ENCODE peak calls at places on chromosomes 6 and 20, in seven cellular contexts. E is heart right ventricle; V is pancreas; D is CD4-positive, CD25-positive, alpha-beta regulatory T cell; O is Peyer's patch; U is prostate gland; B is testis. I is an unnamed sample.
A peak's percentile ranks its signal among the peaks of the same experiment; 100 is the strongest.

GRCh38 chr20:63441777-63442493 is 30.5 kb downstream of the KCNQ2 start:
- DNase-seq in D (peak; percentile 32), B (peak; percentile 74), V (peak; percentile 51), U (peak; percentile 22), E (peak; percentile 63), O (peak; percentile 63), I (peak; percentile 48)

GRCh38 chr20:57030611-57031600 is 235.5 kb downstream of the BMP7 start:
- DNase-seq in U (no peak), O (no peak), D (no peak), E (no peak), B (no peak), V (no peak), I (no peak)

GRCh38 chr20:25259788-25260254 is 11.9 kb downstream of the PYGB start:
- DNase-seq in D (no peak), B (no peak), E (no peak), O (peak; percentile 51), U (no peak), V (no peak), I (peak; percentile 19)

GRCh38 chr20:62571667-62572344 is 70.5 kb upstream of the SLCO4A1 start:
- DNase-seq in E (no peak), B (peak; percentile 36), O (no peak), D (no peak), U (no peak), V (no peak), I (peak; percentile 4)

GRCh38 chr20:64079273-64080012 is at the start of gene RGS19:
- DNase-seq in B (peak; percentile 69), O (peak; percentile 71), D (peak; percentile 69), U (peak; percentile 75), V (peak; percentile 68), E (peak; percentile 83), I (peak; percentile 69)

GRCh38 chr20:56716806-56717205 is 87.7 kb downstream of the TFAP2C start:
- DNase-seq in O (no peak), E (no peak), U (no peak), B (no peak), D (no peak), V (no peak), I (no peak)

GRCh38 chr6:137805622-137806021 is 61.4 kb upstream of the TNFAIP3 start:
- DNase-seq in D (no peak), U (no peak), O (no peak), V (no peak), B (peak; percentile 62), E (no peak), I (no peak)

GRCh38 chr6:11043961-11044711 is at the start of gene ELOVL2:
- DNase-seq in B (peak; percentile 77), O (no peak), V (peak; percentile 46), U (no peak), E (peak; percentile 49), D (no peak), I (peak; percentile 8)

GRCh38 chr6:13733178-13733851 is 21.7 kb upstream of the RANBP9 start:
- DNase-seq in E (peak; percentile 22), O (no peak), B (peak; percentile 84), V (peak; percentile 29), U (peak; percentile 84), D (no peak), I (no peak)

GRCh38 chr6:158631678-158632537 is 12.6 kb downstream of the DYNLT1 start:
- DNase-seq in E (peak; percentile 81), O (peak; percentile 84), B (peak; percentile 80), D (no peak), U (no peak), V (peak; percentile 54), I (no peak)

GRCh38 chr6:20438462-20439070 is 36.9 kb downstream of the E2F3 start:
- DNase-seq in O (no peak), B (no peak), U (no peak), V (no peak), D (no peak), E (no peak), I (no peak)

GRCh38 chr20:21796059-21796458 is 90.6 kb downstream of the PAX1 start:
- DNase-seq in V (no peak), O (no peak), D (no peak), E (no peak), B (no peak), U (no peak), I (no peak)

GRCh38 chr6:97394160-97394748 is 111.2 kb upstream of the MMS22L start:
- DNase-seq in E (no peak), O (no peak), B (peak; percentile 70), V (peak; percentile 44), D (peak; percentile 32), U (peak; percentile 23), I (peak; percentile 58)

GRCh38 chr6:3290501-3291211 is 31.9 kb downstream of the PSMG4 start:
- DNase-seq in D (no peak), O (peak; percentile 33), U (no peak), B (no peak), V (no peak), E (no peak), I (no peak)

GRCh38 chr20:4482378-4482777 is 239.3 kb upstream of the PRND start:
- DNase-seq in V (no peak), B (no peak), D (no peak), U (no peak), O (no peak), E (no peak), I (no peak)
- H3K27ac ChIP-seq in V (no peak overlapping the region), B (no peak overlapping the region), D (no peak overlapping the region), U (no peak overlapping the region), O (no peak overlapping the region), E (no peak overlapping the region), I (no peak overlapping the region)

GRCh38 chr20:59273699-59274380 is 26.6 kb upstream of the EDN3 start:
- DNase-seq in D (no peak), B (no peak), E (no peak), U (no peak), O (no peak), V (no peak), I (no peak)
- H3K27ac ChIP-seq in D (no peak overlapping the region), B (no peak overlapping the region), E (no peak overlapping the region), U (no peak overlapping the region), O (no peak overlapping the region), V (no peak overlapping the region), I (no peak overlapping the region)

DNA sequence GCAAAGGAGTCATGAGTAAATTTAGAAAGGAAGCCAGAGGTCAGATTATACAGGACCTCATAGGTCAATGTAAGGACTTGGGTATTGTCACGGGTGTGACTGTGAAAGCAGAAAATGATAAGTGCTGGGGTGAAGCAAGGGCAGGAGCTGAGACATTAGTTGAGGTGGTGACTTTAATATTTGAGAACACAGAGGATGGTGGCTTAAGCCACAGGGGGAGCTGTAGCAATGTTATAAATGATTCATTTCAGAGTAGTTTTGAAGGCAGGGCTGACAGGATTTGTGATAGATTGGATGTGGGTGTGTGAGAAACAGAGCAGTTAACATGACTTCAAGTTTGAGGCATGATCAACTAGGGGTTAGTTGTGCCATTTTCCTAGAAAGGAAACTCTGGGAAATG is 659.9 kb downstream of the EPM2A start:
- DNase-seq in O (no peak), E (no peak), U (no peak), D (no peak), B (no peak), V (no peak), I (no peak)
- H3K27ac ChIP-seq in O (no peak overlapping the region), E (no peak overlapping the region), U (no peak overlapping the region), D (no peak overlapping the region), B (no peak overlapping the region), V (no peak overlapping the region), I (no peak overlapping the region)

DNA sequence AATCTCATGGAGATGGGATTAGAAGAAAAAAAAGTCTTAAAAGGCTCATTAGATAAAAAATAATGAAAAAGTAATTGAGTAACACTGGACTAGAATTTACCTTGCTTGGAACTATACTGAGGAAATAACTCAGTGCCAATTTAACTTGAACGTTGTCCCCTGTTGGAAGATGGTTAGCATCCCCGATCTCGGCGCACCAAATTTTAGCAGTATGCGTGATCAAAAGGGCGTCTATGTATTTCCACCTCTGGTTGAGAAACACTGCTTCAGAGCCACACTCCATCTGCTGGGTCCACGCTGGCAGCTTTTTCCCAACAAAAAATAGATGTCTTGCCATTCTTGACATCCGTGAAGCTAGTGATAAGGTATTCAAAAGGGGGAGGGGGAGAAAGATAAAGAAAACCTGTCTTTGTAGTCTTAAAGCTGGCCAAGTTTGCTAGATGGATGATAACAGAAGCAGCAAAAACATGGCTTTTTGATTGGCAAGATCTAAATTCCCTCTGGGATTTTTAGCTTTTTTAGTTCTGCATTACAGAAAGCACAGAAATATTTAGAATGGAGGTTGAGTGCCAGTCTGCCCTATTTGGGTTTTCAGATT is 6.4 kb downstream of the HINT3 start:
- DNase-seq in E (no peak), U (no peak), B (no peak), O (no peak), V (no peak), D (no peak), I (no peak)
- H3K27ac ChIP-seq in E (no peak overlapping the region), U (no peak overlapping the region), B (no peak overlapping the region), O (no peak overlapping the region), V (no peak overlapping the region), D (no peak overlapping the region), I (no peak overlapping the region)

I was measured in CD4-positive, alpha-beta memory T cell.